ENCODE peak calls at places on chromosomes 16 and 17, in eight cellular contexts. V is left lung, Q is IMR-90, C is RWPE1, N is AG09309, D is Panc1, G is thyroid gland, K is glutamatergic neuron. P is an unnamed sample.

GRCh38 chr17:56269998-56270397 is 116.7 kb downstream of the ANKFN1 start:
- DNase-seq in D (no peak), Q (no peak), C (no peak), V (no peak), K (no peak), N (no peak), G (no peak), P (no peak)

GRCh38 chr17:82419471-82419995 is 1.1 kb upstream of the OGFOD3 start:
- DNase-seq in N (no peak), V (no peak), G (no peak), K (no peak), Q (no peak), D (no peak), C (no peak), P (no peak)

GRCh38 chr17:10683853-10684252 is 13.5 kb downstream of the SCO1 start:
- DNase-seq in V (no peak), C (peak; percentile 6), G (no peak), K (no peak), N (peak; percentile 28), Q (peak; percentile 39), D (no peak), P (no peak)

GRCh38 chr17:83068641-83069570 is 10.5 kb upstream of the METRNL start:
- DNase-seq in Q (no peak), K (peak; percentile 52), D (no peak), V (no peak), G (no peak), N (no peak), C (no peak), P (no peak)

GRCh38 chr17:57955183-57955952 is at the start of gene CUEDC1:
- DNase-seq in C (peak; percentile 71), N (no peak), Q (peak; percentile 39), K (peak; percentile 88), D (no peak), G (peak; percentile 77), V (peak; percentile 98), P (no peak)

GRCh38 chr16:20938426-20938825 is 37.9 kb downstream of the LYRM1 start:
- DNase-seq in G (no peak), N (peak; percentile 17), K (no peak), C (no peak), V (no peak), D (no peak), Q (peak; percentile 56), P (no peak)

GRCh38 chr17:59520276-59520675 is 45.1 kb upstream of the DHX40 start:
- DNase-seq in C (no peak), G (no peak), Q (no peak), K (no peak), V (no peak), D (no peak), N (no peak), P (no peak)

GRCh38 chr16:3857189-3858013 is 23.1 kb downstream of the CREBBP start:
- DNase-seq in K (no peak), V (no peak), G (no peak), Q (peak; percentile 67), D (no peak), N (no peak), C (peak; percentile 37), P (no peak)

GRCh38 chr17:50110591-50111349 is 15.6 kb downstream of the PDK2 start:
- DNase-seq in G (no peak), D (no peak), C (no peak), K (peak; percentile 57), V (peak; percentile 71), N (no peak), Q (no peak), P (no peak)

GRCh38 chr17:50109785-50110184 is 14.6 kb downstream of the PDK2 start:
- DNase-seq in N (no peak), G (no peak), K (no peak), D (no peak), V (peak; percentile 72), C (no peak), Q (no peak), P (no peak)

GRCh38 chr17:50113624-50114320 is 16.2 kb downstream of the SAMD14 start:
- DNase-seq in D (no peak), G (no peak), K (no peak), N (no peak), Q (no peak), V (no peak), C (no peak), P (no peak)

GRCh38 chr17:50112694-50113093 is 17.3 kb downstream of the SAMD14 start:
- DNase-seq in N (no peak), Q (no peak), D (no peak), K (no peak), G (no peak), V (peak; percentile 75), C (no peak), P (no peak)

DNA sequence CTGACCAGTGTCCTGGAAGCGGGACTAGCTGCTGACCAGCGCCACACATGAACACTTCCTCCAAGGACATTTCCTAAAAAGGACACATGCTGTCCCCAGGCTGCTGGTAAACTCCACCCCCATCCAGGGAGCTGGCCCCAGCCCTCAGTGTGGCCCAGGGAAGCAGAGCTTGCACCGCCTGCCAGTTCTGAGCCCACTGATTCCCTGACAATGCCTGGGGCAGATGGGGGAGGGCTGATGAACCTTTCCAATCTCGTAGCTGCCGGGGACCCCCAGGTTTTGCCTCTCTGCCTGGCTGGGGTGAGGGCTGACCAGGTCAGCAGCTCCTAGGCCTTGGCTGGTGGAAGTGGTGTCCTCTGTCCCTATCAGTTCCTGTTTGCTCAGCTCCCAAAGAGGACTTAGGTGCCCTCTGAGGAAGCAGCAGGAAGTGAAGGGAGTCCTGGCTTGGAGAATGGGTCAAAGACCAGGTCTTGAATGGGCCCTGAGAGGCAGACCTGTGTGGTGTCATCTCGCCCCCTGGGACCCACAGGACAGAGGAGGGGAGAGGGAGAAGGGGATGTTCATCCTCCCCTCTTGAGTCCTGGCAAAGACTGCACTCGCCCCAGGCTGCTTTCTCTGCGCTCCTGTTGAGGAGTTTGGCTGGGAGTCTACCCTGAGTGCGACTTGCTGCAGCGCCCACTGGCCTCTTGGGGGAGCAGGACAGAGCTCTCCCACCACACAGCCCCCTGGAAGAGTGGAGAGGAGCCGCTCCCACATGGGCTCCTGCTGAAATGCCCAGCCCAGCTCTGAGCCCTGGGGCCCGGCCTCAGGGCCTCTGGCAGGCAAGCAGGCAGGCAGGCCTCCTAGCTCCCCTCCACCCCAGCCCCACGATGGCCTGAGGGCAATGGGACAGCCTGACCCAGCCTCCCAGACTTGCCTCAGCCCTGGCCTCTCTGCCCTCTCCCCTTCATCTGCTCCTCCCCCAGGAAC is 16.8 kb downstream of the PDK2 start:
- DNase-seq in G (peak; percentile 41), C (no peak), Q (no peak), D (no peak), N (no peak), K (peak; percentile 64), V (peak; percentile 64), P (no peak)
- TF ChIP-seq CTCF in G (no peak), C (no peak), Q (no peak), D (no peak), N (no peak), K (no peak), V (no peak), P (no peak)

GRCh38 chr16:67169642-67170167 is 633 bp upstream of the NOL3 start:
- DNase-seq in G (no peak), V (peak; percentile 78), D (no peak), K (peak; percentile 87), N (no peak), C (no peak), Q (no peak), P (no peak)
- TF ChIP-seq CTCF in G (peak; percentile 36), V (peak; percentile 33), D (peak; percentile 80), K (peak; percentile 90), N (peak; percentile 70), C (peak; percentile 65), Q (peak; percentile 45), P (peak; percentile 62)

DNA sequence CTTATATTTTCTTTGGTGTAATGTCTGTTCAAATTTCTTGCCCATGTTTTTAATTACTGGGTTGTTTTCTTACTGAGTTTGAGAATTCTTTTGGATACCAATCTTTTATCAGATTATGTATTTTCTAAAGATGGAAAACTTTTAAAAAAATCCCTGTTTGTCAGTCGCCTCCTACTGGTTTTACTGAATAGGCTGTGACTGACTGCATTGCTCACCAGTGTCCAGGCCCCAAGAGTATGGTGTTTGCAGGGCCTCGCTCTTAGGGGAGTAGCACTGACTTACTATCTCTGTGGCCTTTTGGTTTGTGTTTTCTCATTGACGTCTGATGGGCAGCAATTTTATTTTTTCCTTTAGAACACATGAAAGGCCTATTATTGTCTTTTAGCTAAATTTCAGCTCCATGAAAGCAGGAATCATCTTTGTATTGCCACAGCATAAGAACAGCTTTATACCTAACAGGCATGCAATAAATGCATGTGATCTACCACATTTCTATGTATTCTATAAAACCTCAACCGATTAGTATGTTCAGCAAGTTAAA is 188.4 kb downstream of the AATF start:
- DNase-seq in N (no peak), V (no peak), K (no peak), D (no peak), G (no peak), C (no peak), Q (no peak), P (no peak)
- TF ChIP-seq CTCF in N (no peak), V (no peak), K (no peak), D (no peak), G (no peak), C (no peak), Q (no peak), P (no peak)

DNA sequence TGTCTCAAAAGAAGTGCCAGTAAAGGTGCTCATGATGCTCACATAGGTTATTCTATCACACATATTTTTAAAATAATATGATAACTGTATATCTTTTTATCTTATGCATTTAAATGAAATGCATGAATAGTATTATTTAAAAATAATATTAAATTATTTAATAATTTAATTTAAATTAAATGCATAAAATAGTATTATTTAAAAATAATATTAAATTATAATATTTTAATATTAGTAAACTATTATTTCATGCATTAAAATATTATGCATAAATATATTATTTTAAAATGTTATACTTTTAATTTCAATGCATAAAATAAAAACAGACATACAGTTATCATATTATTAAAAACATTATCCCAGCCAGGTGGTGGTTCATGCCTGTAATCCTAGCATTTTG is 33.4 kb downstream of the TMC7 start:
- DNase-seq in G (no peak), Q (no peak), C (no peak), N (no peak), V (no peak), K (no peak), D (no peak), P (no peak)
- TF ChIP-seq CTCF in G (no peak), Q (no peak), C (no peak), N (no peak), V (no peak), K (no peak), D (no peak), P (no peak)

GRCh38 chr16:1968146-1968953 is 1.7 kb downstream of the RNF151 start:
- DNase-seq in G (no peak), N (no peak), D (no peak), V (peak; percentile 71), K (no peak), C (no peak), Q (no peak), P (no peak)

GRCh38 chr16:1974157-1975070 is 2.6 kb downstream of the TBL3 start:
- DNase-seq in N (no peak), G (no peak), C (no peak), D (no peak), K (no peak), V (peak; percentile 75), Q (no peak), P (no peak)

GRCh38 chr16:1972490-1972877 is 631 bp downstream of the TBL3 start:
- DNase-seq in N (no peak), V (peak; percentile 76), Q (no peak), K (no peak), D (no peak), G (no peak), C (no peak), P (no peak)

GRCh38 chr16:1973461-1974156 is 1.8 kb downstream of the TBL3 start:
- DNase-seq in D (no peak), N (no peak), C (no peak), Q (no peak), G (no peak), K (no peak), V (no peak), P (no peak)

GRCh38 chr16:1971678-1972489 is at the start of gene TBL3:
- DNase-seq in N (peak; percentile 62), C (peak; percentile 88), Q (peak; percentile 92), G (peak; percentile 93), K (peak; percentile 95), V (peak; percentile 97), D (no peak), P (peak; percentile 99)
- TF ChIP-seq CTCF in N (no peak), C (no peak), Q (no peak), G (no peak), K (no peak), V (no peak), D (no peak), P (no peak)

P was measured in D721Med.